ENCODE peak calls at places on chromosomes 4 and X, in ten cellular contexts. One of them, this sample, is unnamed.

GRCh38 chr4:162761965-162762364 is 404.7 kb downstream of the NAF1 start:
- DNase-seq in A549: no peak
- DNase-seq in WTC11: no peak
- DNase-seq in K562: no peak
- DNase-seq in endothelial cell of umbilical vein: no peak
- DNase-seq in HCT116: no peak
- DNase-seq in GM12878: no peak
- DNase-seq in SK-N-SH: no peak
- DNase-seq in HepG2: no peak
- DNase-seq in H1: no peak
- DNase-seq in this sample: no peak

GRCh38 chr4:72366601-72367000 is 202.4 kb downstream of the ADAMTS3 start:
- DNase-seq in A549: no peak
- DNase-seq in WTC11: no peak
- DNase-seq in K562: no peak
- DNase-seq in endothelial cell of umbilical vein: no peak
- DNase-seq in HCT116: no peak
- DNase-seq in GM12878: no peak
- DNase-seq in SK-N-SH: no peak
- DNase-seq in HepG2: no peak
- DNase-seq in H1: no peak
- DNase-seq in this sample: no peak

GRCh38 chr4:71283642-71284257 is 55.1 kb upstream of the SLC4A4 start:
- DNase-seq in A549: no peak
- DNase-seq in WTC11: no peak
- DNase-seq in K562: no peak
- DNase-seq in endothelial cell of umbilical vein: no peak
- DNase-seq in HCT116: no peak
- DNase-seq in GM12878: no peak
- DNase-seq in SK-N-SH: no peak
- DNase-seq in HepG2: no peak
- DNase-seq in H1: no peak
- DNase-seq in this sample: no peak

GRCh38 chrX:118347131-118347530 is 1.2 kb downstream of the WDR44 start:
- DNase-seq in A549: no peak
- DNase-seq in WTC11: no peak
- DNase-seq in K562: peak
- DNase-seq in endothelial cell of umbilical vein: peak
- DNase-seq in HCT116: no peak
- DNase-seq in GM12878: no peak
- DNase-seq in SK-N-SH: peak
- DNase-seq in HepG2: peak
- DNase-seq in H1: no peak
- DNase-seq in this sample: peak

GRCh38 chrX:74902806-74903205 is 22.4 kb downstream of the NEXMIF start:
- DNase-seq in A549: no peak
- DNase-seq in WTC11: no peak
- DNase-seq in K562: no peak
- DNase-seq in endothelial cell of umbilical vein: no peak
- DNase-seq in HCT116: no peak
- DNase-seq in GM12878: no peak
- DNase-seq in SK-N-SH: no peak
- DNase-seq in HepG2: no peak
- DNase-seq in H1: no peak
- DNase-seq in this sample: no peak

GRCh38 chr4:16122784-16123183 is 39.0 kb upstream of the PROM1 start:
- DNase-seq in A549: no peak
- DNase-seq in WTC11: no peak
- DNase-seq in K562: no peak
- DNase-seq in endothelial cell of umbilical vein: no peak
- DNase-seq in HCT116: no peak
- DNase-seq in GM12878: no peak
- DNase-seq in SK-N-SH: no peak
- DNase-seq in HepG2: no peak
- DNase-seq in H1: no peak
- DNase-seq in this sample: peak

GRCh38 chrX:40346379-40346778 is 234.4 kb upstream of the ATP6AP2 start:
- DNase-seq in A549: no peak
- DNase-seq in WTC11: no peak
- DNase-seq in K562: no peak
- DNase-seq in endothelial cell of umbilical vein: no peak
- DNase-seq in HCT116: no peak
- DNase-seq in GM12878: no peak
- DNase-seq in SK-N-SH: no peak
- DNase-seq in HepG2: no peak
- DNase-seq in H1: no peak
- DNase-seq in this sample: no peak

GRCh38 chr4:140851032-140851636 is 94.9 kb upstream of the TBC1D9 start:
- DNase-seq in A549: peak
- DNase-seq in WTC11: peak
- DNase-seq in K562: peak
- DNase-seq in endothelial cell of umbilical vein: peak
- DNase-seq in HCT116: peak
- DNase-seq in GM12878: peak
- DNase-seq in SK-N-SH: peak
- DNase-seq in HepG2: peak
- DNase-seq in H1: peak
- DNase-seq in this sample: peak

GRCh38 chrX:149517308-149517707 is 12.2 kb upstream of the IDS start:
- DNase-seq in A549: no peak
- DNase-seq in WTC11: no peak
- DNase-seq in K562: no peak
- DNase-seq in endothelial cell of umbilical vein: no peak
- DNase-seq in HCT116: no peak
- DNase-seq in GM12878: no peak
- DNase-seq in SK-N-SH: no peak
- DNase-seq in HepG2: no peak
- DNase-seq in H1: no peak
- DNase-seq in this sample: no peak

GRCh38 chrX:149516604-149517003 is 11.5 kb upstream of the IDS start:
- DNase-seq in A549: no peak
- DNase-seq in WTC11: no peak
- DNase-seq in K562: no peak
- DNase-seq in endothelial cell of umbilical vein: no peak
- DNase-seq in HCT116: no peak
- DNase-seq in GM12878: no peak
- DNase-seq in SK-N-SH: no peak
- DNase-seq in HepG2: no peak
- DNase-seq in H1: no peak
- DNase-seq in this sample: no peak

GRCh38 chrX:149513713-149514427 is 8.8 kb upstream of the IDS start:
- DNase-seq in A549: no peak
- DNase-seq in WTC11: no peak
- DNase-seq in K562: no peak
- DNase-seq in endothelial cell of umbilical vein: peak
- DNase-seq in HCT116: no peak
- DNase-seq in GM12878: no peak
- DNase-seq in SK-N-SH: no peak
- DNase-seq in HepG2: no peak
- DNase-seq in H1: no peak
- DNase-seq in this sample: no peak

GRCh38 chrX:149518236-149518635 is 13.1 kb upstream of the IDS start:
- DNase-seq in A549: no peak
- DNase-seq in WTC11: no peak
- DNase-seq in K562: no peak
- DNase-seq in endothelial cell of umbilical vein: peak
- DNase-seq in HCT116: no peak
- DNase-seq in GM12878: no peak
- DNase-seq in SK-N-SH: no peak
- DNase-seq in HepG2: no peak
- DNase-seq in H1: no peak
- DNase-seq in this sample: no peak

DNA sequence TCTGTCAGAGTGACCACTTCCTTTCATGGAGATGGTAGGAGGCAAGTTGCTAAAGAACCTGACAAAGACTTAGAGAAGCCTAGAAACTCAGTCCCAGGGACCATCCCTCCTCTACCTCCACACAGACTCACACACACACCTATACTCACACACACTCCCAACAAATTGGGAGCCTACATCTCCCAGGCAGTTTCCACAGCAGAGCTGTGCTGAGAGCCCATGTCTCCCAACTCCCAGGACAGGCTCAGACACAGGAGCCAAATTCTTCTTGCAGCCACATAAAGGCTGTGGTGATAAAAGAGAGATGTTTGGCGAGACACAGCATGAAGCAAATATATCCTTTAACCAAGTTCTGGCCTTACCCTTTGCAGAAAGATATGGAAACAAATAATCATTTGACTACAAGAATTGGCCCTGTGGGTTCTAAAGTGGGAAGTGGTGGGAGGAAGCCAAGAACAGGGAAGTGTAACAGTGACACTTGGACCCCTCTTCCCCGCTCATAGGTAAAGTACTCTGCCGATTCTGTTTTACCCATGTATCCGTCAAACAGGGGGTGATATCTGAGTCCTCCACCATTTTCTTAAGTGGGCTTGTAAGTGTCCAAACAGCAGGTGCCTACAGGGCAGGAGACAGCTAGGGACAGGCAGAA is 11.0 kb upstream of the IDS start:
- DNase-seq in A549: no peak
- DNase-seq in WTC11: no peak
- DNase-seq in K562: no peak
- DNase-seq in endothelial cell of umbilical vein: no peak
- DNase-seq in HCT116: no peak
- DNase-seq in GM12878: no peak
- DNase-seq in SK-N-SH: no peak
- DNase-seq in HepG2: no peak
- DNase-seq in H1: no peak
- DNase-seq in this sample: peak
- TF ChIP-seq MAX in A549: no peak
- TF ChIP-seq MAX in WTC11: no peak
- TF ChIP-seq MAX in K562: no peak
- TF ChIP-seq MAX in endothelial cell of umbilical vein: no peak
- TF ChIP-seq MAX in HCT116: no peak
- TF ChIP-seq MAX in GM12878: no peak
- TF ChIP-seq MAX in SK-N-SH: no peak
- TF ChIP-seq MAX in HepG2: no peak
- TF ChIP-seq MAX in H1: no peak
- TF ChIP-seq MAX in this sample: no peak

DNA sequence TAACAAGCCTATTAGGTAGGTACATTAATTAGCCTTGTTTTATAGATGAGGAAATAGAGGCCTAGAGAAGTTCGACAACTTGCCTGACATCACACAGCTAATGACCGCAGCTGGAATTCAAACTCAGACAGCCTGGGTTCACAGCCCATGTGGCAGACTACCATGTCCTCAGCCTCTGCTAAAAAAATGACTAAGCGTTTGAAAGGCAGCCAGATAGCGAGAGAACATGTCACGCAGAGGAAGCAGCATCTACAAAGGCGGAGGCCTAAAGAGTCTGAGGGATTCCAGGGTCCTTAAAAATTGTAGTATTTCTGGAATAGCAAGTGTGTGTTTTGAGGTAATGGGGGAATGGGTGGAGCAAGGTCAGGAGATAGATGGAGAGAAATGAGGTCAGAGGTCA is 33.2 kb upstream of the BMP15 start:
- DNase-seq in A549: no peak
- DNase-seq in WTC11: no peak
- DNase-seq in K562: no peak
- DNase-seq in endothelial cell of umbilical vein: no peak
- DNase-seq in HCT116: no peak
- DNase-seq in GM12878: no peak
- DNase-seq in SK-N-SH: no peak
- DNase-seq in HepG2: no peak
- DNase-seq in H1: no peak
- DNase-seq in this sample: no peak
- TF ChIP-seq MAX in A549: no peak
- TF ChIP-seq MAX in WTC11: no peak
- TF ChIP-seq MAX in K562: no peak
- TF ChIP-seq MAX in endothelial cell of umbilical vein: no peak
- TF ChIP-seq MAX in HCT116: no peak
- TF ChIP-seq MAX in GM12878: no peak
- TF ChIP-seq MAX in SK-N-SH: no peak
- TF ChIP-seq MAX in HepG2: no peak
- TF ChIP-seq MAX in H1: no peak
- TF ChIP-seq MAX in this sample: no peak

GRCh38 chr4:88614058-88614457 is 21.8 kb downstream of the HERC3 start:
- DNase-seq in A549: no peak
- DNase-seq in WTC11: no peak
- DNase-seq in K562: no peak
- DNase-seq in endothelial cell of umbilical vein: no peak
- DNase-seq in HCT116: no peak
- DNase-seq in GM12878: no peak
- DNase-seq in SK-N-SH: no peak
- DNase-seq in HepG2: no peak
- DNase-seq in H1: no peak
- DNase-seq in this sample: no peak

GRCh38 chr4:88613417-88613875 is 21.2 kb downstream of the HERC3 start:
- DNase-seq in A549: no peak
- DNase-seq in WTC11: no peak
- DNase-seq in K562: no peak
- DNase-seq in endothelial cell of umbilical vein: peak
- DNase-seq in HCT116: no peak
- DNase-seq in GM12878: no peak
- DNase-seq in SK-N-SH: no peak
- DNase-seq in HepG2: no peak
- DNase-seq in H1: no peak
- DNase-seq in this sample: peak

GRCh38 chr4:88618782-88619485 is 26.7 kb downstream of the HERC3 start:
- DNase-seq in A549: no peak
- DNase-seq in WTC11: no peak
- DNase-seq in K562: no peak
- DNase-seq in endothelial cell of umbilical vein: no peak
- DNase-seq in HCT116: no peak
- DNase-seq in GM12878: no peak
- DNase-seq in SK-N-SH: no peak
- DNase-seq in HepG2: no peak
- DNase-seq in H1: no peak
- DNase-seq in this sample: no peak

GRCh38 chr4:88619973-88620372 is 27.7 kb downstream of the HERC3 start:
- DNase-seq in A549: no peak
- DNase-seq in WTC11: no peak
- DNase-seq in K562: no peak
- DNase-seq in endothelial cell of umbilical vein: no peak
- DNase-seq in HCT116: no peak
- DNase-seq in GM12878: no peak
- DNase-seq in SK-N-SH: no peak
- DNase-seq in HepG2: no peak
- DNase-seq in H1: no peak
- DNase-seq in this sample: no peak

GRCh38 chr4:88616275-88616996 is 24.2 kb downstream of the HERC3 start:
- DNase-seq in A549: peak
- DNase-seq in WTC11: no peak
- DNase-seq in K562: no peak
- DNase-seq in endothelial cell of umbilical vein: no peak
- DNase-seq in HCT116: no peak
- DNase-seq in GM12878: no peak
- DNase-seq in SK-N-SH: no peak
- DNase-seq in HepG2: no peak
- DNase-seq in H1: no peak
- DNase-seq in this sample: no peak
- TF ChIP-seq MAX in A549: no peak
- TF ChIP-seq MAX in WTC11: no peak
- TF ChIP-seq MAX in K562: no peak
- TF ChIP-seq MAX in endothelial cell of umbilical vein: no peak
- TF ChIP-seq MAX in HCT116: no peak
- TF ChIP-seq MAX in GM12878: no peak
- TF ChIP-seq MAX in SK-N-SH: no peak
- TF ChIP-seq MAX in HepG2: no peak
- TF ChIP-seq MAX in H1: no peak
- TF ChIP-seq MAX in this sample: no peak

GRCh38 chr4:3803475-3803847 is 37.3 kb downstream of the ADRA2C start:
- DNase-seq in A549: no peak
- DNase-seq in WTC11: no peak
- DNase-seq in K562: no peak
- DNase-seq in endothelial cell of umbilical vein: no peak
- DNase-seq in HCT116: no peak
- DNase-seq in GM12878: no peak
- DNase-seq in SK-N-SH: no peak
- DNase-seq in HepG2: peak
- DNase-seq in H1: no peak
- DNase-seq in this sample: no peak

GRCh38 chr4:3801521-3801920 is 35.3 kb downstream of the ADRA2C start:
- DNase-seq in A549: no peak
- DNase-seq in WTC11: no peak
- DNase-seq in K562: no peak
- DNase-seq in endothelial cell of umbilical vein: no peak
- DNase-seq in HCT116: no peak
- DNase-seq in GM12878: no peak
- DNase-seq in SK-N-SH: no peak
- DNase-seq in HepG2: no peak
- DNase-seq in H1: no peak
- DNase-seq in this sample: no peak

GRCh38 chr4:3801931-3802550 is 35.9 kb downstream of the ADRA2C start:
- DNase-seq in A549: no peak
- DNase-seq in WTC11: no peak
- DNase-seq in K562: no peak
- DNase-seq in endothelial cell of umbilical vein: no peak
- DNase-seq in HCT116: no peak
- DNase-seq in GM12878: no peak
- DNase-seq in SK-N-SH: no peak
- DNase-seq in HepG2: no peak
- DNase-seq in H1: no peak
- DNase-seq in this sample: no peak

GRCh38 chr4:3803946-3804345 is 37.8 kb downstream of the ADRA2C start:
- DNase-seq in A549: no peak
- DNase-seq in WTC11: no peak
- DNase-seq in K562: no peak
- DNase-seq in endothelial cell of umbilical vein: no peak
- DNase-seq in HCT116: no peak
- DNase-seq in GM12878: no peak
- DNase-seq in SK-N-SH: no peak
- DNase-seq in HepG2: no peak
- DNase-seq in H1: no peak
- DNase-seq in this sample: no peak

DNA sequence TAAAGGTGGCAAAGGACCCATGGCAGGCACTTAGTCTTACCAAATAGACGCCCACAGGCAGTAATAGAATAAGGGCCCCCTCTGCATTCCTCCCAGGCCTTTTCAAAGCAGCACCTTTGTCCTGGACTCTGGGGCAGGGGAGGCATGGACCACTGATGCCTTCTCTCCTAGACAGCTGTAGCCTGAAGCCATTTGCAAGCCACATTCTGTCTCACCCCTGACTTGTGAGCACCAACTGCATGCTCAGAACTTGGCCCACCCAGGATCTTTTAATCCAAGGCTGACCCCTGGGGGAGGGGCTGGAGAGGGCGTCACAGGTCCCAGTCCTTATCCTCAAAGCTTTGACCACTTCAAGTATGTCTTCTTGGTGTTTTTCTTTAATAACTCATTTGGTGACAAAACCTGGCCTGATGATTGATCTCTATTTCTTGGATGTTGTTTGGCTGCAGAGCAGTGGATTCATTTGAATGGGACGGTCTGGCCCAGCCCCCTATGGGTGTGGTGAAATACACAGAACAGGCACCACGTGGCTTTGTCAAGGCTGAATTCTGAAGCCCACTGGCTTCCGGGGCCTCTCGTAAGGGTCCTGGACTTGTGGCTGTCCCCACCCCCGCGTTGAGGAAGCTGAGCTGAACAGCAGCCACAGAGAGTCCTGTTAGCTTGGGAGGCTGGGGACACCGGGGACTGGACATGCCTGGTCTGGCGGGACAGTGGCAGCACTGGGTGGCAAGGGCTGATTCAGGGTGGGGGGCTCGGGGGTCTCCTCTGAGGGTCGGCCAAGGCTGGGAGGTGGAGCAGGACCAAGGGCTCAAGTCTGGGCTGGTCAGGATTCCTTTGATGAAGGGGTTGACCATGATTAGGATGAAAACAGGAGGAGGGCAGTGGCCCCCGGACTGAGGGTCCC is 36.6 kb downstream of the ADRA2C start:
- DNase-seq in A549: no peak
- DNase-seq in WTC11: no peak
- DNase-seq in K562: no peak
- DNase-seq in endothelial cell of umbilical vein: no peak
- DNase-seq in HCT116: no peak
- DNase-seq in GM12878: no peak
- DNase-seq in SK-N-SH: no peak
- DNase-seq in HepG2: peak
- DNase-seq in H1: no peak
- DNase-seq in this sample: peak
- TF ChIP-seq MAX in A549: no peak
- TF ChIP-seq MAX in WTC11: no peak
- TF ChIP-seq MAX in K562: no peak
- TF ChIP-seq MAX in endothelial cell of umbilical vein: no peak
- TF ChIP-seq MAX in HCT116: no peak
- TF ChIP-seq MAX in GM12878: no peak
- TF ChIP-seq MAX in SK-N-SH: no peak
- TF ChIP-seq MAX in HepG2: peak
- TF ChIP-seq MAX in H1: no peak
- TF ChIP-seq MAX in this sample: peak

This sample was measured in NB4.